ENCODE peak calls at places on chromosomes 2 and 18, in eight cellular contexts. X, H, P, U, K, O, I and Y are unnamed samples.
A peak's percentile ranks its signal among the peaks of the same experiment; 100 is the strongest.

GRCh38 chr2:178241852-178242551 is 47.7 kb downstream of the OSBPL6 start:
- DNase-seq in U (no peak), K (peak; percentile 78), H (no peak), I (peak; percentile 92), X (peak; percentile 96), O (peak; percentile 35), P (no peak), Y (peak; percentile 87)

GRCh38 chr2:199744260-199744659 is 106.7 kb downstream of the FTCDNL1 start:
- DNase-seq in P (no peak), U (no peak), K (no peak), I (no peak), O (no peak), H (no peak), X (no peak), Y (no peak)

GRCh38 chr2:25174192-25174861 is 5.9 kb upstream of the POMC start:
- DNase-seq in I (no peak), O (no peak), X (no peak), P (no peak), U (no peak), H (no peak), K (no peak), Y (no peak)

GRCh38 chr2:154067124-154067523 is 195.4 kb downstream of the GALNT13 start:
- DNase-seq in I (no peak), H (no peak), X (no peak), K (no peak), O (no peak), U (no peak), P (no peak), Y (no peak)

GRCh38 chr2:16058747-16059358 is 118.5 kb downstream of the MYCN start:
- DNase-seq in P (no peak), H (no peak), U (no peak), X (no peak), I (no peak), O (no peak), K (no peak), Y (no peak)

GRCh38 chr18:24590946-24591345 is 130.5 kb downstream of the HRH4 start:
- DNase-seq in K (no peak), I (no peak), O (no peak), H (no peak), U (no peak), P (no peak), X (no peak), Y (no peak)

GRCh38 chr2:158810761-158811470 is 15.8 kb downstream of the DAPL1 start:
- DNase-seq in I (no peak), O (no peak), H (no peak), U (no peak), X (no peak), K (no peak), P (no peak), Y (no peak)

GRCh38 chr2:205684871-205685313 is 2.6 kb downstream of the NRP2 start:
- DNase-seq in P (no peak), U (peak; percentile 80), K (no peak), O (peak; percentile 55), I (no peak), X (peak; percentile 41), H (no peak), Y (peak; percentile 35)